ENCODE peak calls at places on chromosomes 4 and X, in six cellular contexts. P is heart right ventricle, B is HFF-Myc, S is pancreas, V is cardiac muscle cell, X is PC-3. K is an unnamed sample.

GRCh38 chr4:11748169-11748872 is 319.6 kb upstream of the HS3ST1 start:
- DNase-seq in P (no peak), B (peak), S (no peak), V (no peak), X (peak), K (no peak)

GRCh38 chr4:171266666-171267065 is 546.5 kb upstream of the GALNTL6 start:
- DNase-seq in P (no peak), B (no peak), S (no peak), V (no peak), X (no peak), K (no peak)

GRCh38 chrX:70132244-70132643 is 1.0 kb upstream of the IGBP1 start:
- DNase-seq in P (no peak), B (no peak), S (no peak), V (no peak), X (peak), K (no peak)

GRCh38 chrX:103480526-103480925 is 38.8 kb downstream of the RAB40A start:
- DNase-seq in P (no peak), B (no peak), S (no peak), V (no peak), X (no peak), K (no peak)

GRCh38 chr4:22514001-22514400 is 1.9 kb downstream of the ADGRA3 start:
- DNase-seq in P (no peak), B (peak), S (no peak), V (no peak), X (peak), K (no peak)

GRCh38 chrX:72716766-72717165 is 2.7 kb upstream of the PHKA1 start:
- DNase-seq in P (no peak), B (no peak), S (no peak), V (no peak), X (peak), K (no peak)

GRCh38 chr4:157014621-157015591 is 43.3 kb upstream of the PDGFC start:
- DNase-seq in P (no peak), B (peak), S (no peak), V (no peak), X (peak), K (no peak)

GRCh38 chrX:2450681-2451080 is 50.1 kb downstream of the DHRSX start:
- DNase-seq in P (no peak), B (no peak), S (no peak), V (no peak), X (no peak), K (no peak)

GRCh38 chrX:71949363-71949762 is 38.7 kb downstream of the NHSL2 start:
- DNase-seq in P (no peak), B (no peak), S (no peak), V (no peak), X (no peak), K (no peak)

GRCh38 chrX:70476934-70477733 is 32.5 kb downstream of the DLG3 start:
- DNase-seq in P (no peak), B (peak), S (peak), V (no peak), X (peak), K (no peak)

GRCh38 chr4:149353241-149353640 is 462.4 kb downstream of the IQCM start:
- DNase-seq in P (no peak), B (no peak), S (no peak), V (no peak), X (peak), K (no peak)

GRCh38 chrX:153510383-153510782 is 7.1 kb upstream of the ATP2B3 start:
- DNase-seq in P (no peak), B (no peak), S (no peak), V (no peak), X (no peak), K (no peak)

DNA sequence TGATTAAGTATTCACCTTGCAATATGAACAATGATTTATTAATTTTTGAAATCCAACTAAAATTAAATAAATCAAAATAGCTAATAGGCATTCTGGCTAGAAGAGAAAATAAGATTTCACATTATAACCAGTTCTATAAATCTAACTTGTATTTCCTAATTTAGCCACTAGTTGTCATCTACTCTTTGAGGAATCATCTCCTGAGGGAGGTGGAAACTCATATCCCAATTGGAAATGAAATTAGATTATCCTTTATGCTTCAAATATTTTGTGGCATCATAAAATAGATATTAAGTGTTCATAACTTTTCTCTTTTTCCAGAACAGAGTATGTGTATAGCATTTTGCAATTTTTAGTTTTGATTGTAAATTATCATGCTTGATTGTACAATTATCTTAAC is 558.5 kb upstream of the DIAPH2 start:
- DNase-seq in P (no peak), B (no peak), S (no peak), V (no peak), X (peak), K (no peak)
- TF ChIP-seq CTCF in P (no peak), B (no peak), S (no peak), V (peak), X (peak), K (no peak)

DNA sequence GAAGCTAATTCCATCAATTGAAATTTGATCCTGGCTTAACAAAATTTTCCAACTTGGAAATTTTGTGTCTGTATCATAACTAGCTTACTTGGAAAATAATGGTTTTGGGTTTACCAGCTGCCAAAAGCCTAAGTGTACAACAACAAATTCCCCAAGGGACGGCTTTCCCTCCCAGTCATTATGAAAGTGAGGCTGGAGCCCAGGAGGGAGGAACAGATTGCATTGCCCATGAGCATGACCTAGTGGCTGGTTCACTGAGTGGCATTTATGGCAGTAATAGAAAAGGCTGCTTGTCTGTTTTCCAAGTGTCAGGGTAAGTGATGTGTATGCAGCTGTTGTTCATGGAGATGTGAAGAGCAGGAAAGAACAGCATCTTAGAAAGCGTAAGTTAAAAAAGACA is 70.8 kb upstream of the HHIP start:
- DNase-seq in P (no peak), B (no peak), S (no peak), V (peak), X (peak), K (peak)
- TF ChIP-seq CTCF in P (no peak), B (no peak), S (no peak), V (no peak), X (peak), K (peak)

DNA sequence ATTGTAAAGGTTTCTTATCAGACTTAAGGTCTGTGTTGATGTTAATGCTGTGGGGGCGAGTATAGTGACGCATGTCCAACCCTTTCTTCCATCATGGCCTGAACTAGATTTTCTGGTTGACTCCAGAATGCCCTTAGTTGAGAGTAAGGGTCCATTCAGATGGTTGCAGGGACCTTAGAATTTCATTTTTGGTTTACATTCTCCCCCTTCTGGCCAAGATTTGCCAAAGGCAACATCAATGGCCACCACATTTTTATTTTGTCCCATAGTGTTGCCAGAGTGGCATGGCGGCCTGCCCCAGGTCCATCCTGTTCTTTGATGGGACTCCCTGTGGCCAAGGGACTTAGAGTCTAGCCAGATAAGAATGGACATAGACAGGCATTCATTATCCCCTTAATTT is 368.5 kb downstream of the GPM6A start:
- DNase-seq in P (no peak), B (no peak), S (no peak), V (no peak), X (peak), K (no peak)
- TF ChIP-seq CTCF in P (no peak), B (no peak), S (no peak), V (no peak), X (no peak), K (no peak)

GRCh38 chr4:813900-814299 is 12.0 kb downstream of the CPLX1 start:
- DNase-seq in P (no peak), B (no peak), S (peak), V (no peak), X (no peak), K (no peak)
- TF ChIP-seq CTCF in P (peak), B (no peak), S (no peak), V (no peak), X (no peak), K (no peak)

DNA sequence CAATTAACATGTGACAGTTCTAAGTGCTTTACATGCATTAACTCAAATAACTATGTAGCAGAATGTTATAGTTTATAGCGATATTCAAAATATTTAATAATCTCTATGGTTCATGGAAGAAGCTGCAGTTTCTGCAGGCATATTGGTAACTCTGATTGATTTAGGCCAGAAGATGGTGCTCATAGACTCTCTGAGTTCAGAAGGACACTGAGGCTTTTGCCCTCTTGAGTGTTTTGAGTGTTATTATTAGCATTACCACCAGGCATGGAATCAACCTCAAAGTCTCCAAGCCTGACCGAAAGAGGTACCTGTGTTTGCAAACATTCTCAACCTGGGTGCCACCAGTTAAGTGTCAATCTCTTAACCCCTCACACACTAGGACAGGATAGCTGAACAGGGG is 792.3 kb upstream of the PCDH7 start:
- DNase-seq in P (no peak), B (no peak), S (no peak), V (peak), X (no peak), K (no peak)
- TF ChIP-seq CTCF in P (no peak), B (no peak), S (no peak), V (no peak), X (no peak), K (no peak)

K was measured in nephron progenitor cell.